ENCODE peak calls at places on chromosomes 4 and X, in eight cellular contexts. One of them, this sample, is unnamed.

GRCh38 chrX:120790118-120790517 is 85.5 kb downstream of the CT47B1 start:
- DNase-seq in colonic mucosa: peak; percentile 20
- DNase-seq in neural progenitor cell: peak; percentile 78
- DNase-seq in astrocyte of the spinal cord: peak; percentile 81
- DNase-seq in endothelial cell: peak; percentile 9
- DNase-seq in ovary: peak; percentile 60
- DNase-seq in astrocyte: peak; percentile 54
- DNase-seq in dorsolateral prefrontal cortex: no peak
- DNase-seq in this sample: peak; percentile 43

GRCh38 chr4:164935363-164935762 is 42.1 kb downstream of the TRIM61 start:
- DNase-seq in colonic mucosa: no peak
- DNase-seq in neural progenitor cell: peak; percentile 44
- DNase-seq in astrocyte of the spinal cord: no peak
- DNase-seq in endothelial cell: peak; percentile 46
- DNase-seq in ovary: no peak
- DNase-seq in astrocyte: no peak
- DNase-seq in dorsolateral prefrontal cortex: no peak
- DNase-seq in this sample: peak; percentile 36

GRCh38 chr4:20265726-20266125 is 14.0 kb downstream of the SLIT2 start:
- DNase-seq in colonic mucosa: no peak
- DNase-seq in neural progenitor cell: no peak
- DNase-seq in astrocyte of the spinal cord: peak; percentile 33
- DNase-seq in endothelial cell: no peak
- DNase-seq in ovary: no peak
- DNase-seq in astrocyte: no peak
- DNase-seq in dorsolateral prefrontal cortex: no peak
- DNase-seq in this sample: no peak

GRCh38 chrX:42746606-42747005 is 31.4 kb downstream of the PPP1R2C start:
- DNase-seq in colonic mucosa: no peak
- DNase-seq in neural progenitor cell: no peak
- DNase-seq in astrocyte of the spinal cord: peak; percentile 38
- DNase-seq in endothelial cell: no peak
- DNase-seq in ovary: no peak
- DNase-seq in astrocyte: peak; percentile 86
- DNase-seq in dorsolateral prefrontal cortex: no peak
- DNase-seq in this sample: no peak

GRCh38 chrX:10892605-10893225 is 218.4 kb upstream of the HCCS start:
- DNase-seq in colonic mucosa: no peak
- DNase-seq in neural progenitor cell: no peak
- DNase-seq in astrocyte of the spinal cord: peak; percentile 49
- DNase-seq in endothelial cell: no peak
- DNase-seq in ovary: no peak
- DNase-seq in astrocyte: peak; percentile 71
- DNase-seq in dorsolateral prefrontal cortex: no peak
- DNase-seq in this sample: no peak

GRCh38 chr4:53490965-53491622 is 100.2 kb downstream of the LNX1 start:
- DNase-seq in colonic mucosa: peak; percentile 36
- DNase-seq in neural progenitor cell: peak; percentile 49
- DNase-seq in astrocyte of the spinal cord: peak; percentile 83
- DNase-seq in endothelial cell: peak; percentile 15
- DNase-seq in ovary: peak; percentile 79
- DNase-seq in astrocyte: peak; percentile 82
- DNase-seq in dorsolateral prefrontal cortex: no peak
- DNase-seq in this sample: peak; percentile 24

GRCh38 chr4:121199742-121200561 is 35.8 kb upstream of the TNIP3 start:
- DNase-seq in colonic mucosa: no peak
- DNase-seq in neural progenitor cell: no peak
- DNase-seq in astrocyte of the spinal cord: no peak
- DNase-seq in endothelial cell: no peak
- DNase-seq in ovary: no peak
- DNase-seq in astrocyte: no peak
- DNase-seq in dorsolateral prefrontal cortex: no peak
- DNase-seq in this sample: peak; percentile 29

GRCh38 chr4:52983563-52984303 is 121.6 kb downstream of the RASL11B start:
- DNase-seq in colonic mucosa: peak; percentile 35
- DNase-seq in neural progenitor cell: peak; percentile 79
- DNase-seq in astrocyte of the spinal cord: peak; percentile 69
- DNase-seq in endothelial cell: peak; percentile 40
- DNase-seq in ovary: no peak
- DNase-seq in astrocyte: peak; percentile 14
- DNase-seq in dorsolateral prefrontal cortex: no peak
- DNase-seq in this sample: peak; percentile 38

GRCh38 chrX:146208821-146209220 is 391.2 kb downstream of the SLITRK2 start:
- DNase-seq in colonic mucosa: no peak
- DNase-seq in neural progenitor cell: no peak
- DNase-seq in astrocyte of the spinal cord: no peak
- DNase-seq in endothelial cell: no peak
- DNase-seq in ovary: no peak
- DNase-seq in astrocyte: no peak
- DNase-seq in dorsolateral prefrontal cortex: no peak
- DNase-seq in this sample: no peak

GRCh38 chr4:167452922-167453321 is 218.6 kb upstream of the SPOCK3 start:
- DNase-seq in colonic mucosa: no peak
- DNase-seq in neural progenitor cell: no peak
- DNase-seq in astrocyte of the spinal cord: no peak
- DNase-seq in endothelial cell: no peak
- DNase-seq in ovary: no peak
- DNase-seq in astrocyte: no peak
- DNase-seq in dorsolateral prefrontal cortex: no peak
- DNase-seq in this sample: no peak

GRCh38 chr4:75745192-75745591 is 20.8 kb downstream of the USO1 start:
- DNase-seq in colonic mucosa: no peak
- DNase-seq in neural progenitor cell: no peak
- DNase-seq in astrocyte of the spinal cord: peak; percentile 36
- DNase-seq in endothelial cell: no peak
- DNase-seq in ovary: no peak
- DNase-seq in astrocyte: peak; percentile 54
- DNase-seq in dorsolateral prefrontal cortex: no peak
- DNase-seq in this sample: no peak

GRCh38 chrX:642436-643210 is 12.0 kb downstream of the SHOX start:
- DNase-seq in colonic mucosa: no peak
- DNase-seq in neural progenitor cell: no peak
- DNase-seq in astrocyte of the spinal cord: no peak
- DNase-seq in endothelial cell: no peak
- DNase-seq in ovary: no peak
- DNase-seq in astrocyte: no peak
- DNase-seq in dorsolateral prefrontal cortex: no peak
- DNase-seq in this sample: no peak

GRCh38 chrX:4397471-4397870 is 684.0 kb upstream of the PRKX start:
- DNase-seq in colonic mucosa: no peak
- DNase-seq in neural progenitor cell: no peak
- DNase-seq in astrocyte of the spinal cord: no peak
- DNase-seq in endothelial cell: no peak
- DNase-seq in ovary: no peak
- DNase-seq in astrocyte: no peak
- DNase-seq in dorsolateral prefrontal cortex: no peak
- DNase-seq in this sample: no peak

GRCh38 chr4:127045872-127046271 is 586.9 kb upstream of the INTU start:
- DNase-seq in colonic mucosa: no peak
- DNase-seq in neural progenitor cell: no peak
- DNase-seq in astrocyte of the spinal cord: no peak
- DNase-seq in endothelial cell: no peak
- DNase-seq in ovary: no peak
- DNase-seq in astrocyte: no peak
- DNase-seq in dorsolateral prefrontal cortex: no peak
- DNase-seq in this sample: no peak

GRCh38 chr4:123833156-123833555 is 436.6 kb downstream of the SPRY1 start:
- DNase-seq in colonic mucosa: no peak
- DNase-seq in neural progenitor cell: no peak
- DNase-seq in astrocyte of the spinal cord: no peak
- DNase-seq in endothelial cell: no peak
- DNase-seq in ovary: no peak
- DNase-seq in astrocyte: peak; percentile 90
- DNase-seq in dorsolateral prefrontal cortex: no peak
- DNase-seq in this sample: no peak

GRCh38 chr4:30721353-30722091 is 1.4 kb downstream of the PCDH7 start:
- DNase-seq in colonic mucosa: peak; percentile 22
- DNase-seq in neural progenitor cell: peak; percentile 83
- DNase-seq in astrocyte of the spinal cord: peak; percentile 54
- DNase-seq in endothelial cell: peak; percentile 76
- DNase-seq in ovary: no peak
- DNase-seq in astrocyte: peak; percentile 51
- DNase-seq in dorsolateral prefrontal cortex: peak; percentile 70
- DNase-seq in this sample: peak; percentile 16

GRCh38 chrX:133444952-133445831 is 29.9 kb upstream of the GPC4 start:
- DNase-seq in colonic mucosa: peak; percentile 34
- DNase-seq in neural progenitor cell: peak; percentile 40
- DNase-seq in astrocyte of the spinal cord: peak; percentile 30
- DNase-seq in endothelial cell: no peak
- DNase-seq in ovary: no peak
- DNase-seq in astrocyte: peak; percentile 28
- DNase-seq in dorsolateral prefrontal cortex: no peak
- DNase-seq in this sample: no peak

GRCh38 chr4:7217039-7217438 is 24.7 kb downstream of the SORCS2 start:
- DNase-seq in colonic mucosa: no peak
- DNase-seq in neural progenitor cell: no peak
- DNase-seq in astrocyte of the spinal cord: no peak
- DNase-seq in endothelial cell: no peak
- DNase-seq in ovary: no peak
- DNase-seq in astrocyte: no peak
- DNase-seq in dorsolateral prefrontal cortex: no peak
- DNase-seq in this sample: no peak

GRCh38 chr4:7212921-7213320 is 20.6 kb downstream of the SORCS2 start:
- DNase-seq in colonic mucosa: no peak
- DNase-seq in neural progenitor cell: no peak
- DNase-seq in astrocyte of the spinal cord: no peak
- DNase-seq in endothelial cell: no peak
- DNase-seq in ovary: no peak
- DNase-seq in astrocyte: no peak
- DNase-seq in dorsolateral prefrontal cortex: no peak
- DNase-seq in this sample: no peak

GRCh38 chr4:7213802-7214201 is 21.5 kb downstream of the SORCS2 start:
- DNase-seq in colonic mucosa: no peak
- DNase-seq in neural progenitor cell: no peak
- DNase-seq in astrocyte of the spinal cord: no peak
- DNase-seq in endothelial cell: no peak
- DNase-seq in ovary: no peak
- DNase-seq in astrocyte: no peak
- DNase-seq in dorsolateral prefrontal cortex: no peak
- DNase-seq in this sample: no peak

GRCh38 chr4:7212101-7212674 is 19.9 kb downstream of the SORCS2 start:
- DNase-seq in colonic mucosa: no peak
- DNase-seq in neural progenitor cell: no peak
- DNase-seq in astrocyte of the spinal cord: no peak
- DNase-seq in endothelial cell: no peak
- DNase-seq in ovary: no peak
- DNase-seq in astrocyte: no peak
- DNase-seq in dorsolateral prefrontal cortex: no peak
- DNase-seq in this sample: no peak

GRCh38 chr4:7214359-7214758 is 22.0 kb downstream of the SORCS2 start:
- DNase-seq in colonic mucosa: no peak
- DNase-seq in neural progenitor cell: no peak
- DNase-seq in astrocyte of the spinal cord: peak; percentile 10
- DNase-seq in endothelial cell: no peak
- DNase-seq in ovary: no peak
- DNase-seq in astrocyte: peak; percentile 63
- DNase-seq in dorsolateral prefrontal cortex: no peak
- DNase-seq in this sample: no peak
- TF ChIP-seq CTCF in colonic mucosa: no peak
- TF ChIP-seq CTCF in neural progenitor cell: no peak
- TF ChIP-seq CTCF in astrocyte of the spinal cord: no peak
- TF ChIP-seq CTCF in endothelial cell: no peak
- TF ChIP-seq CTCF in ovary: no peak
- TF ChIP-seq CTCF in astrocyte: no peak
- TF ChIP-seq CTCF in dorsolateral prefrontal cortex: no peak
- TF ChIP-seq CTCF in this sample: no peak

GRCh38 chr4:26133840-26134239 is 187.0 kb upstream of the RBPJ start:
- DNase-seq in colonic mucosa: no peak
- DNase-seq in neural progenitor cell: no peak
- DNase-seq in astrocyte of the spinal cord: no peak
- DNase-seq in endothelial cell: no peak
- DNase-seq in ovary: no peak
- DNase-seq in astrocyte: no peak
- DNase-seq in dorsolateral prefrontal cortex: no peak
- DNase-seq in this sample: no peak

GRCh38 chr4:26131053-26131452 is 189.8 kb upstream of the RBPJ start:
- DNase-seq in colonic mucosa: no peak
- DNase-seq in neural progenitor cell: no peak
- DNase-seq in astrocyte of the spinal cord: no peak
- DNase-seq in endothelial cell: no peak
- DNase-seq in ovary: no peak
- DNase-seq in astrocyte: no peak
- DNase-seq in dorsolateral prefrontal cortex: no peak
- DNase-seq in this sample: no peak

GRCh38 chr4:26135331-26135730 is 185.5 kb upstream of the RBPJ start:
- DNase-seq in colonic mucosa: no peak
- DNase-seq in neural progenitor cell: no peak
- DNase-seq in astrocyte of the spinal cord: no peak
- DNase-seq in endothelial cell: no peak
- DNase-seq in ovary: no peak
- DNase-seq in astrocyte: no peak
- DNase-seq in dorsolateral prefrontal cortex: no peak
- DNase-seq in this sample: no peak

GRCh38 chr4:26131711-26132110 is 189.1 kb upstream of the RBPJ start:
- DNase-seq in colonic mucosa: no peak
- DNase-seq in neural progenitor cell: no peak
- DNase-seq in astrocyte of the spinal cord: no peak
- DNase-seq in endothelial cell: no peak
- DNase-seq in ovary: no peak
- DNase-seq in astrocyte: no peak
- DNase-seq in dorsolateral prefrontal cortex: no peak
- DNase-seq in this sample: peak; percentile 39

GRCh38 chr4:26132858-26133257 is 188.0 kb upstream of the RBPJ start:
- DNase-seq in colonic mucosa: no peak
- DNase-seq in neural progenitor cell: no peak
- DNase-seq in astrocyte of the spinal cord: no peak
- DNase-seq in endothelial cell: no peak
- DNase-seq in ovary: no peak
- DNase-seq in astrocyte: no peak
- DNase-seq in dorsolateral prefrontal cortex: no peak
- DNase-seq in this sample: no peak
- TF ChIP-seq CTCF in colonic mucosa: no peak
- TF ChIP-seq CTCF in neural progenitor cell: no peak
- TF ChIP-seq CTCF in astrocyte of the spinal cord: no peak
- TF ChIP-seq CTCF in endothelial cell: no peak
- TF ChIP-seq CTCF in ovary: no peak
- TF ChIP-seq CTCF in astrocyte: no peak
- TF ChIP-seq CTCF in dorsolateral prefrontal cortex: no peak
- TF ChIP-seq CTCF in this sample: peak; percentile 14

DNA sequence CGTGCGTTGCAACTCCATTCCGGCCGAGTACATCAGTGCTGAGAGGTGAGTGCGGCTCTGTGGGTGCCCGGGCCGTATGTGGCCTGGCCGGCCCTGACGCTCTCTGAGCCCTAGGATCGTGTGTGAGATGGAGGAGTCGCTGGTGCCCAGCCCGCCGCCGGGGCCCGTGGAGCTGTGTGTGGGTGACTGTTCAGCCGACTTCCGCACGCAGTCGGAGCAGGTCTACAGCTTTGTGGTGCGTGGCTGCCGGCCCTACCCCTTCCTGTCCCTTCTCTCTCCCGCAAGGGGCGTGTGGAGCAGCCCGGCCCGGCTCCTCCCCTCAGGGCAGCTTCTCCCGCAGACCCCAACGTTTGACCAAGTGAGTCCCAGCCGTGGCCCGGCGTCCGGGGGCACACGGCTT is 8.0 kb downstream of the PLXNA3 start:
- DNase-seq in colonic mucosa: no peak
- DNase-seq in neural progenitor cell: no peak
- DNase-seq in astrocyte of the spinal cord: no peak
- DNase-seq in endothelial cell: no peak
- DNase-seq in ovary: no peak
- DNase-seq in astrocyte: no peak
- DNase-seq in dorsolateral prefrontal cortex: no peak
- DNase-seq in this sample: no peak
- TF ChIP-seq CTCF in colonic mucosa: no peak
- TF ChIP-seq CTCF in neural progenitor cell: no peak
- TF ChIP-seq CTCF in astrocyte of the spinal cord: no peak
- TF ChIP-seq CTCF in endothelial cell: no peak
- TF ChIP-seq CTCF in ovary: no peak
- TF ChIP-seq CTCF in astrocyte: no peak
- TF ChIP-seq CTCF in dorsolateral prefrontal cortex: no peak
- TF ChIP-seq CTCF in this sample: no peak

GRCh38 chrX:124223524-124223923 is 108.9 kb upstream of the TEX13D start:
- DNase-seq in colonic mucosa: no peak
- DNase-seq in neural progenitor cell: peak; percentile 40
- DNase-seq in astrocyte of the spinal cord: no peak
- DNase-seq in endothelial cell: peak; percentile 18
- DNase-seq in ovary: no peak
- DNase-seq in astrocyte: no peak
- DNase-seq in dorsolateral prefrontal cortex: no peak
- DNase-seq in this sample: no peak
- TF ChIP-seq CTCF in colonic mucosa: no peak
- TF ChIP-seq CTCF in neural progenitor cell: peak; percentile 59
- TF ChIP-seq CTCF in astrocyte of the spinal cord: peak; percentile 11
- TF ChIP-seq CTCF in endothelial cell: no peak
- TF ChIP-seq CTCF in ovary: no peak
- TF ChIP-seq CTCF in astrocyte: no peak
- TF ChIP-seq CTCF in dorsolateral prefrontal cortex: no peak
- TF ChIP-seq CTCF in this sample: no peak

This sample was measured in GM10248.